ENCODE peak calls at places on chromosome 11, in eight cellular contexts. B, X, I, N, O, T, M and H are unnamed samples.

GRCh38 chr11:112157274-112157766 is 6.6 kb downstream of the IL18 start:
- DNase-seq in I (peak), B (no peak), X (no peak), T (no peak), N (no peak), M (no peak), O (no peak), H (no peak)

GRCh38 chr11:82229346-82229745 is 504.3 kb downstream of the FAM181B start:
- DNase-seq in X (peak), B (no peak), I (no peak), O (no peak), M (no peak), T (no peak), N (no peak), H (no peak)

GRCh38 chr11:77851513-77851912 is 30.6 kb downstream of the AAMDC start:
- DNase-seq in B (no peak), T (no peak), I (no peak), O (no peak), M (no peak), N (no peak), X (no peak), H (no peak)

GRCh38 chr11:111691176-111691575 is 75.0 kb downstream of the PPP2R1B start:
- DNase-seq in T (no peak), B (no peak), X (no peak), N (no peak), M (no peak), O (no peak), I (no peak), H (no peak)

GRCh38 chr11:132119573-132119972 is 749.2 kb downstream of the NTM start:
- DNase-seq in B (no peak), N (no peak), O (no peak), T (no peak), M (no peak), X (no peak), I (no peak), H (no peak)

GRCh38 chr11:103683581-103683980 is 352.9 kb upstream of the DDI1 start:
- DNase-seq in M (no peak), O (no peak), B (no peak), T (no peak), N (no peak), X (no peak), I (peak), H (no peak)

GRCh38 chr11:6737872-6738466 is 33.8 kb downstream of the OR2AG2 start:
- DNase-seq in N (peak), M (no peak), T (no peak), X (peak), B (peak), O (peak), I (peak), H (no peak)

GRCh38 chr11:69293819-69294505 is at the start of gene MYEOV:
- DNase-seq in I (peak), O (no peak), M (no peak), B (peak), N (no peak), X (peak), T (no peak), H (no peak)

GRCh38 chr11:911031-911889 is 650 bp upstream of the CHID1 start:
- DNase-seq in N (peak), I (peak), T (no peak), B (peak), M (no peak), O (peak), X (peak), H (no peak)